ENCODE peak calls at places on chromosomes 11 and 22, in six cellular contexts. D, M, G, N, J and Q are unnamed samples. For H3K4me1, the result is how much of the 10 kb centered on the place peaks cover.

GRCh38 chr22:38097557-38098409 is 12.7 kb downstream of the BAIAP2L2 start:
- DNase-seq in J (no peak), D (no peak), M (peak), N (peak), G (no peak), Q (no peak)

GRCh38 chr11:33941637-33942160 is 49.8 kb upstream of the LMO2 start:
- DNase-seq in N (peak), G (peak), M (peak), D (no peak), J (peak), Q (no peak)

GRCh38 chr22:45154383-45154782 is 9.3 kb upstream of the NUP50 start:
- DNase-seq in M (no peak), G (no peak), D (no peak), N (no peak), J (no peak), Q (no peak)

GRCh38 chr22:37239336-37240239 is 4.5 kb downstream of the RAC2 start:
- DNase-seq in M (no peak), N (no peak), D (no peak), J (no peak), G (peak), Q (no peak)

GRCh38 chr11:61555051-61555969 is 25.6 kb downstream of the SYT7 start:
- DNase-seq in G (peak), J (no peak), M (no peak), N (peak), D (no peak), Q (no peak)

GRCh38 chr11:115290479-115291390 is 213.5 kb downstream of the CADM1 start:
- DNase-seq in M (no peak), D (no peak), G (peak), J (no peak), N (no peak), Q (no peak)

GRCh38 chr11:131670876-131671275 is 300.5 kb downstream of the NTM start:
- DNase-seq in G (no peak), D (no peak), J (no peak), N (no peak), M (no peak), Q (no peak)

GRCh38 chr11:40030867-40031266 is 1428.6 kb downstream of the LRRC4C start:
- DNase-seq in D (no peak), J (no peak), N (no peak), M (no peak), G (no peak), Q (no peak)

GRCh38 chr11:106446302-106446701 is 368.8 kb downstream of the AASDHPPT start:
- DNase-seq in N (no peak), J (no peak), M (no peak), D (no peak), G (no peak), Q (no peak)

GRCh38 chr22:36356708-36357694 is 30.8 kb downstream of the MYH9 start:
- DNase-seq in J (no peak), M (no peak), G (no peak), N (no peak), D (no peak), Q (no peak)

GRCh38 chr11:5380740-5381342 is 2.8 kb upstream of the OR51M1 start:
- DNase-seq in D (peak), N (peak), J (no peak), G (peak), M (peak), Q (peak)

GRCh38 chr11:94737171-94737611 is 31.0 kb upstream of the AMOTL1 start:
- DNase-seq in D (peak), J (no peak), N (no peak), M (no peak), G (no peak), Q (peak)

GRCh38 chr11:59822989-59823566 is 12.5 kb upstream of the MRPL16 start:
- DNase-seq in D (peak), M (peak), J (no peak), N (peak), G (peak), Q (peak)

GRCh38 chr11:126029805-126030204 is 32.9 kb downstream of the CDON start:
- DNase-seq in G (no peak), N (no peak), D (peak), J (no peak), M (no peak), Q (no peak)

GRCh38 chr11:36460220-36460619 is 49.9 kb downstream of the TRAF6 start:
- DNase-seq in N (no peak), J (no peak), M (no peak), D (no peak), G (no peak), Q (no peak)

GRCh38 chr22:19974233-19974861 is 32.7 kb upstream of the TXNRD2 start:
- DNase-seq in N (peak), D (peak), J (no peak), G (peak), M (peak), Q (no peak)

GRCh38 chr22:19514831-19515565 is 9.2 kb downstream of the CLDN5 start:
- DNase-seq in D (no peak), M (no peak), G (no peak), J (no peak), N (no peak), Q (no peak)

GRCh38 chr11:102361100-102362021 is 14.3 kb downstream of the BIRC2 start:
- DNase-seq in G (no peak), N (no peak), M (no peak), D (no peak), J (peak), Q (no peak)

GRCh38 chr11:34959770-34960169 is 43.4 kb downstream of the PDHX start:
- DNase-seq in D (no peak), J (no peak), G (no peak), M (no peak), N (no peak), Q (no peak)

GRCh38 chr11:82733444-82734119 is at the start of gene FAM181B:
- DNase-seq in N (peak), D (no peak), M (no peak), G (peak), J (no peak), Q (no peak)

GRCh38 chr11:9206496-9206895 is 58.7 kb downstream of the DENND5A start:
- DNase-seq in G (no peak), N (no peak), M (no peak), D (no peak), J (no peak), Q (no peak)

GRCh38 chr11:8201524-8202365 is 32.9 kb upstream of the RIC3 start:
- DNase-seq in N (no peak), D (no peak), M (no peak), J (peak), G (no peak), Q (no peak)

GRCh38 chr22:20773793-20774212 is at the start of gene SERPIND1:
- DNase-seq in M (no peak), G (no peak), D (peak), N (no peak), J (no peak), Q (no peak)

GRCh38 chr11:65124480-65125196 is 2.5 kb downstream of the MRPL49 start:
- DNase-seq in J (no peak), M (no peak), N (no peak), G (no peak), D (no peak), Q (no peak)

GRCh38 chr11:60700689-60701508 is 1.5 kb downstream of the MS4A8 start:
- DNase-seq in G (peak), M (peak), D (peak), J (no peak), N (peak), Q (no peak)

GRCh38 chr22:32801436-32802290 is at the start of gene TIMP3:
- DNase-seq in N (peak), D (no peak), J (no peak), M (no peak), G (peak), Q (no peak)

GRCh38 chr11:123286761-123287160 is 91.7 kb upstream of the CLMP start:
- DNase-seq in M (no peak), G (no peak), D (no peak), J (no peak), N (no peak), Q (no peak)

GRCh38 chr11:123284454-123284853 is 89.4 kb upstream of the CLMP start:
- DNase-seq in N (no peak), J (no peak), G (peak), M (no peak), D (no peak), Q (no peak)

GRCh38 chr11:123291201-123291869 is 96.3 kb upstream of the CLMP start:
- DNase-seq in J (no peak), D (no peak), G (no peak), N (no peak), M (no peak), Q (no peak)

GRCh38 chr11:123286255-123286654 is 91.2 kb upstream of the CLMP start:
- DNase-seq in M (no peak), G (no peak), N (no peak), D (no peak), J (no peak), Q (no peak)
- TF ChIP-seq REST in M (no peak), G (no peak), N (no peak), D (no peak), J (no peak), Q (no peak)

GRCh38 chr11:112610996-112611795 is 350.0 kb upstream of the NCAM1 start:
- DNase-seq in M (no peak), J (no peak), D (no peak), N (no peak), G (no peak), Q (no peak)
- TF ChIP-seq SIN3A in M (no peak), J (no peak), D (no peak), N (no peak), G (no peak), Q (no peak)

GRCh38 chr22:39318507-39319283 is 728 bp downstream of the RPL3 start:
- DNase-seq in M (no peak), D (no peak), J (no peak), G (no peak), N (peak), Q (no peak)

GRCh38 chr22:39315389-39315788 is 4.0 kb downstream of the RPL3 start:
- DNase-seq in D (no peak), M (no peak), J (no peak), N (no peak), G (no peak), Q (no peak)

GRCh38 chr22:39317756-39318506 is 1.5 kb downstream of the RPL3 start:
- DNase-seq in G (no peak), J (no peak), N (no peak), D (no peak), M (no peak), Q (no peak)

GRCh38 chr22:39316440-39317083 is 2.9 kb downstream of the RPL3 start:
- DNase-seq in J (peak), M (peak), D (peak), G (peak), N (peak), Q (no peak)

DNA sequence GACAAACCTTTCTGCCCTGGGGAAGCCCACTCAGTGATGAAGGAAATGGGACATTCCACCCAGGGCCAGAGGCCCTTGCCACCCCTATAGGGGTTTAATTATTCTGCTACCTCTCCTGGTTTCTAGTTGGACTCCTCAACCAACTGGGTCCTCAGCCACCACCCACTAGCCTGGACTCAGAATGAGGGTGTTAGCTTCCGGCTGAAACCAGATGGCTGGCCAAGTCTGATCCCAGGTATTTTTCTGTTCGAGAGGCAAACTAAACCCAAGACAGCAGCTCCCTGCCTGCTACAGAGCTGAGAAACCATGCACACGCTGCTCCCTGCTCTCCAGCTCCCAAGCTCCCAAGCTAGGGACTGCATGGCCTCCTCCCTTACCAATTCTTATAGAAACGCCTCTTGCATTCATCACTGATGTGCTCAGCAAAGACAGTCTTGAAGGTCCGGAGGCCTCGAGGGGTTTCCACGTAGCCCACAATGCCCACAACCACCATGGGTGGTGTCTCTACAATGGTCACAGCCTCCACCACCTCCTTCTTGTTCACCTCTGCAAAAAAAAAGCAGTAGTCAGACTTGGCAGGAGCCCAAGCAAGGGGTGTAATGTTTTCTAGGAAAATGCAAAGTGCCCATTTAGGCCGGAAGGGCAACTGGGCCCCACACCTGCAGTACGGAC is 2.2 kb downstream of the RPL3 start:
- DNase-seq in N (no peak), J (no peak), M (no peak), G (no peak), D (no peak), Q (no peak)
- H3K4me1 ChIP-seq in N (under half), J (under half), M (under half), G (under half), D (half or more), Q (under half)

GRCh38 chr11:76919887-76920746 is 59.4 kb downstream of the ACER3 start:
- DNase-seq in D (peak), G (peak), J (peak), N (peak), M (peak), Q (peak)
- TF ChIP-seq REST in D (no peak), G (no peak), J (no peak), N (no peak), M (no peak), Q (no peak)

GRCh38 chr22:41598081-41598480 is 8.4 kb upstream of the PMM1 start:
- DNase-seq in M (no peak), N (no peak), D (no peak), G (no peak), J (no peak), Q (no peak)
- TF ChIP-seq SIN3A in M (no peak), N (no peak), D (no peak), G (no peak), J (no peak), Q (no peak)

DNA sequence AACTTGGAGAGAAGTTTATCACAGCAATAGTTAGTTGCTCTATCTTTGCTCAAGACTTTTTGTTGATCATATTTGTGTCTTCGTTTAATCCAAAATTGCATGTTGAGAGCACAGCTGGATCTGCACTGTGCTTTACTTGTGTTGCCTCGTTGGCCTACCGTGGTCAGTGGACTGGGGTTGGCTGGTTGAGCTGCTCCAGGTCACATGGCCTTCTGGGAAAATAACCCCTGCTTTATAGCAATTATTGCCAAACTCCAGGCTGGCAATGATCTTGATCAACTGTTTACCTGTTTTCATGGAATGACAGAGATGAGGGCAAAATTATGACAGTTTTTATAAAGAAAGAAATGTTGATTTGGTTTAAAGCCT is 5.7 kb upstream of the PLET1 start:
- DNase-seq in J (no peak), D (no peak), G (peak), N (no peak), M (no peak), Q (no peak)
- H3K4me1 ChIP-seq in J (under half), D (under half), G (under half), N (under half), M (under half), Q (under half)